ENCODE peak calls at places on chromosomes 4 and X, in seven cellular contexts. O, A, C, Z, X, Q and I are unnamed samples.

GRCh38 chrX:3527811-3528210 is 181.4 kb upstream of the MXRA5 start:
- DNase-seq in O (no peak), A (no peak), C (no peak), Z (no peak), X (no peak), Q (no peak), I (no peak)

GRCh38 chr4:94849901-94850300 is 92.1 kb downstream of the BMPR1B start:
- DNase-seq in O (no peak), A (no peak), C (no peak), Z (no peak), X (no peak), Q (no peak), I (peak; percentile 56)

GRCh38 chrX:131778269-131779218 is 234.7 kb downstream of the OR13H1 start:
- DNase-seq in O (no peak), A (no peak), C (peak; percentile 90), Z (peak; percentile 87), X (peak; percentile 9), Q (peak; percentile 25), I (no peak)

GRCh38 chrX:46953597-46953996 is 41.4 kb downstream of the JADE3 start:
- DNase-seq in O (no peak), A (peak; percentile 53), C (no peak), Z (no peak), X (no peak), Q (no peak), I (no peak)

GRCh38 chr4:13509442-13509841 is 25.3 kb upstream of the RAB28 start:
- DNase-seq in O (no peak), A (peak; percentile 50), C (no peak), Z (no peak), X (no peak), Q (no peak), I (no peak)

GRCh38 chrX:111168314-111168713 is 72.3 kb downstream of the PAK3 start:
- DNase-seq in O (no peak), A (peak; percentile 72), C (no peak), Z (no peak), X (no peak), Q (peak; percentile 10), I (no peak)

GRCh38 chr4:130043796-130044195 is 947.8 kb downstream of the C4orf33 start:
- DNase-seq in O (no peak), A (no peak), C (no peak), Z (no peak), X (peak; percentile 71), Q (no peak), I (no peak)

GRCh38 chr4:114021445-114021844 is 42.0 kb upstream of the ARSJ start:
- DNase-seq in O (no peak), A (no peak), C (no peak), Z (no peak), X (no peak), Q (no peak), I (no peak)

GRCh38 chr4:83356899-83357661 is 22.4 kb upstream of the HPSE start:
- DNase-seq in O (peak; percentile 72), A (no peak), C (no peak), Z (no peak), X (peak; percentile 58), Q (peak; percentile 92), I (peak; percentile 85)

GRCh38 chr4:95388911-95389310 is 159.9 kb downstream of the UNC5C start:
- DNase-seq in O (no peak), A (no peak), C (no peak), Z (no peak), X (peak; percentile 42), Q (no peak), I (peak; percentile 17)

GRCh38 chrX:55120767-55121358 is 32.0 kb downstream of the PAGE2 start:
- DNase-seq in O (no peak), A (peak; percentile 50), C (no peak), Z (no peak), X (no peak), Q (no peak), I (no peak)

GRCh38 chr4:5019274-5019673 is at the start of gene CYTL1:
- DNase-seq in O (no peak), A (peak; percentile 81), C (no peak), Z (no peak), X (no peak), Q (no peak), I (no peak)

GRCh38 chrX:16885628-16886027 is 15.5 kb upstream of the RBBP7 start:
- DNase-seq in O (no peak), A (no peak), C (no peak), Z (no peak), X (no peak), Q (no peak), I (no peak)

GRCh38 chrX:84248226-84248625 is 60.2 kb upstream of the RPS6KA6 start:
- DNase-seq in O (no peak), A (no peak), C (no peak), Z (no peak), X (no peak), Q (peak; percentile 52), I (no peak)

GRCh38 chrX:39226307-39226706 is 425.0 kb downstream of the MID1IP1 start:
- DNase-seq in O (no peak), A (no peak), C (no peak), Z (no peak), X (no peak), Q (no peak), I (no peak)

GRCh38 chrX:31366076-31366475 is 294.2 kb upstream of the FTHL17 start:
- DNase-seq in O (no peak), A (no peak), C (no peak), Z (no peak), X (no peak), Q (no peak), I (no peak)

GRCh38 chrX:47497274-47497673 is 14.3 kb upstream of the ZNF41 start:
- DNase-seq in O (no peak), A (no peak), C (no peak), Z (no peak), X (no peak), Q (peak; percentile 62), I (no peak)

GRCh38 chr4:335515-335914 is 2.1 kb upstream of the ZNF141 start:
- DNase-seq in O (no peak), A (no peak), C (no peak), Z (no peak), X (no peak), Q (peak; percentile 8), I (no peak)

GRCh38 chrX:54044877-54045328 is 630 bp upstream of the PHF8 start:
- DNase-seq in O (no peak), A (no peak), C (no peak), Z (no peak), X (no peak), Q (peak; percentile 6), I (peak; percentile 4)

GRCh38 chr4:176289561-176289960 is 20.5 kb upstream of the ASB5 start:
- DNase-seq in O (no peak), A (no peak), C (no peak), Z (no peak), X (no peak), Q (no peak), I (no peak)

GRCh38 chrX:132615396-132616131 is 126.7 kb upstream of the MBNL3 start:
- DNase-seq in O (no peak), A (peak; percentile 84), C (no peak), Z (no peak), X (no peak), Q (peak; percentile 55), I (no peak)

DNA sequence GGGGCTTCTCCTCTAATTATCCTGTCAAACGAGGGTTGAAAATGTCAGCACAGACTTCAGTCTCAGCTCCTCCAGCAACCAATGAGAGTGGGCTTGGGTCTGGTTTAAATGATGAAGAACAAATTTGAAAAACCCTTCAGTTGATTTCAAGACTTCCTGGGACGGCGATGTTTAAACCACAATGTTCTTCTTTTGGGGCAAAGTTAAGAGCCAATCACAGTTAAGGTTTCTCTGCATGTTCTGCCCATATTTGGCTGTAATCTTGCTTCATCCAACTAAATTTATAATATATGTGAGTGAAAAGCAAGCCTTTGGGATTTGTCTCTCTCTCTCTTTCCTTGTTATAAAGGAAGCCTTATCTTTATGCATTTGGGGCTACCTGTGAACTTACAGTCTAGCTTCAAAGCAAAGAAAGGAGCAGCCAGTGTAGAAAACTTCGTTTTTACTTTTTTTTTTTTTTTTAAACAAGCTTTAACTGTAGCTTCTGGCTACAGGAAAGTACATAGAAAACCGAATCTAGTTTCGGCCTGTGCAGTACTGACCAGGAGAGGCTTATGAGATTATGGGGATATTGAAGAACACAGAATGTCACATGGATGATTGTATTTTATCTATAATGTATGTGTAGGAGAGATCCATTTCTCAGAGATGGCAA is 46.8 kb upstream of the FAM9C start:
- DNase-seq in O (no peak), A (no peak), C (no peak), Z (no peak), X (no peak), Q (no peak), I (no peak)
- H3K4me3 ChIP-seq in O (no peak overlapping the region), A (no peak overlapping the region), C (no peak overlapping the region), Z (no peak overlapping the region), X (no peak overlapping the region), Q (no peak overlapping the region), I (no peak overlapping the region)

GRCh38 chr4:111808174-111808573 is 337.1 kb upstream of the FAM241A start:
- DNase-seq in O (no peak), A (no peak), C (no peak), Z (no peak), X (no peak), Q (no peak), I (no peak)

GRCh38 chr4:111811661-111812060 is 333.6 kb upstream of the FAM241A start:
- DNase-seq in O (no peak), A (no peak), C (no peak), Z (no peak), X (no peak), Q (no peak), I (no peak)

GRCh38 chr4:111807556-111807955 is 337.7 kb upstream of the FAM241A start:
- DNase-seq in O (no peak), A (no peak), C (no peak), Z (no peak), X (no peak), Q (no peak), I (no peak)

GRCh38 chr4:111802191-111802590 is 343.1 kb upstream of the FAM241A start:
- DNase-seq in O (no peak), A (no peak), C (no peak), Z (no peak), X (no peak), Q (no peak), I (no peak)

GRCh38 chr4:111806331-111806730 is 338.9 kb upstream of the FAM241A start:
- DNase-seq in O (no peak), A (peak; percentile 83), C (no peak), Z (no peak), X (no peak), Q (peak; percentile 40), I (no peak)
- TF ChIP-seq CTCF in O (no peak), A (peak; percentile 75), C (no peak), Z (no peak), X (peak; percentile 21), Q (peak; percentile 42), I (peak; percentile 40)

DNA sequence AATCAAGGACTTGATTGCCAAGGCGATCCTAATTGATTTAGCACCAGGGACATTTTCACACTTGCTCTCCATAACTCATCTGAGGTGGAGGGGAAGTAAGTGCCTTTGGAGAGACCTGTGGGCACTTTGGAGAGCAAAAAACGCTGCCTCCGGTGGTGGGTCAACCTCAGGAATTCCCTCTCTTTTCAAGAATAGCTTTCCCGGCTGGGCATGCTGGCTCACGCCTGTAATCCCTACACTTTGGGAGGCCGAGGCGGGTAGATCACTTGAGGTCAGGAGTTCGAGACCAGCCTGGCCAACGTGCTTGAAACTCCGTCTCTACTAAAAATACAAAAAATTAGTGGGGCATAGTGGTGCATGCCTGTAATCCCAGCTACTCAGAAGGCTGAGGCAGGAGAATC is 49.2 kb downstream of the PRPS1 start:
- DNase-seq in O (no peak), A (peak; percentile 81), C (peak; percentile 72), Z (peak; percentile 70), X (no peak), Q (peak; percentile 21), I (no peak)
- H3K4me3 ChIP-seq in O (no peak overlapping the region), A (no peak overlapping the region), C (no peak overlapping the region), Z (no peak overlapping the region), X (no peak overlapping the region), Q (peak overlapping the region; percentile 75), I (peak overlapping the region; percentile 42)

GRCh38 chr4:153448003-153448731 is 18.0 kb upstream of the TMEM131L start:
- DNase-seq in O (no peak), A (no peak), C (no peak), Z (no peak), X (no peak), Q (no peak), I (no peak)
- TF ChIP-seq CTCF in O (no peak), A (no peak), C (no peak), Z (no peak), X (no peak), Q (no peak), I (no peak)